ENCODE peak calls at places on chromosomes 13 and 19, in five cellular contexts. O is stimulated activated CD4-positive, alpha-beta T cell treated with anti-CD3 and anti-CD28 coated beads, Interleukin-4, amount 100 ng/mL, for 24 hours; Y is amniotic stem cell; L is A172; E is central memory CD8-positive, alpha-beta T cell. T is an unnamed sample.

GRCh38 chr19:49805822-49806612 is 7.1 kb downstream of the FUZ start:
- DNase-seq in O (no peak), Y (no peak), L (no peak), E (no peak), T (no peak)

GRCh38 chr13:28805193-28805819 is 14.8 kb upstream of the MTUS2 start:
- DNase-seq in O (peak), Y (no peak), L (peak), E (no peak), T (no peak)

GRCh38 chr13:54636231-54636630 is 1607.6 kb downstream of the OLFM4 start:
- DNase-seq in O (no peak), Y (no peak), L (no peak), E (no peak), T (no peak)

GRCh38 chr19:2083174-2083854 is 12.8 kb downstream of the MOB3A start:
- DNase-seq in O (peak), Y (no peak), L (no peak), E (peak), T (no peak)

GRCh38 chr13:65965496-65965895 is 1264.6 kb downstream of the PCDH9 start:
- DNase-seq in O (no peak), Y (peak), L (no peak), E (no peak), T (no peak)

GRCh38 chr19:3034845-3035541 is 5.9 kb upstream of the TLE2 start:
- DNase-seq in O (peak), Y (no peak), L (peak), E (no peak), T (no peak)

GRCh38 chr19:1259873-1260748 is 9.0 kb upstream of the CIRBP start:
- DNase-seq in O (peak), Y (no peak), L (peak), E (no peak), T (no peak)

GRCh38 chr19:55550321-55550650 is 4.9 kb upstream of the SBK3 start:
- DNase-seq in O (no peak), Y (no peak), L (no peak), E (no peak), T (no peak)

GRCh38 chr19:54644056-54644455 is 13.8 kb downstream of the LILRB1 start:
- DNase-seq in O (no peak), Y (no peak), L (no peak), E (no peak), T (no peak)

GRCh38 chr19:14107581-14108461 is 9.7 kb downstream of the PRKACA start:
- DNase-seq in O (no peak), Y (no peak), L (peak), E (no peak), T (no peak)

GRCh38 chr13:23748591-23748990 is 140.6 kb downstream of the MIPEP start:
- DNase-seq in O (no peak), Y (no peak), L (no peak), E (no peak), T (no peak)

GRCh38 chr19:803686-804418 is 6.6 kb downstream of the PTBP1 start:
- DNase-seq in O (no peak), Y (no peak), L (no peak), E (no peak), T (no peak)

GRCh38 chr19:38303517-38304351 is at the start of gene C19orf33:
- DNase-seq in O (no peak), Y (no peak), L (peak), E (no peak), T (no peak)

GRCh38 chr13:94154362-94154761 is 325.1 kb downstream of the DCT start:
- DNase-seq in O (no peak), Y (no peak), L (peak), E (no peak), T (no peak)

GRCh38 chr19:8988204-8988603 is 22.0 kb downstream of the MUC16 start:
- DNase-seq in O (peak), Y (no peak), L (no peak), E (no peak), T (no peak)

GRCh38 chr13:50149143-50149703 is 134.0 kb downstream of the KCNRG start:
- DNase-seq in O (no peak), Y (no peak), L (no peak), E (no peak), T (no peak)

GRCh38 chr13:114019367-114019766 is 45.5 kb upstream of the C13orf46 start:
- DNase-seq in O (peak), Y (no peak), L (peak), E (peak), T (no peak)

GRCh38 chr19:3319643-3320353 is 46.6 kb upstream of the NFIC start:
- DNase-seq in O (no peak), Y (no peak), L (peak), E (no peak), T (no peak)

GRCh38 chr13:85508683-85509329 is 290.4 kb downstream of the SLITRK6 start:
- DNase-seq in O (no peak), Y (no peak), L (no peak), E (no peak), T (no peak)

GRCh38 chr13:75440100-75440499 is 41.9 kb downstream of the TBC1D4 start:
- DNase-seq in O (no peak), Y (no peak), L (no peak), E (no peak), T (no peak)

GRCh38 chr19:56167064-56167578 is 8.7 kb upstream of the GALP start:
- DNase-seq in O (no peak), Y (no peak), L (peak), E (no peak), T (no peak)

GRCh38 chr13:34776390-34776981 is 165.6 kb upstream of the NBEA start:
- DNase-seq in O (no peak), Y (no peak), L (peak), E (no peak), T (no peak)

GRCh38 chr13:48539550-48539949 is 6.7 kb upstream of the RCBTB2 start:
- DNase-seq in O (no peak), Y (no peak), L (no peak), E (no peak), T (no peak)

GRCh38 chr13:73608731-73609485 is 525.3 kb downstream of the KLF12 start:
- DNase-seq in O (no peak), Y (no peak), L (no peak), E (no peak), T (no peak)

GRCh38 chr13:60335531-60335930 is 61.5 kb upstream of the TDRD3 start:
- DNase-seq in O (no peak), Y (no peak), L (peak), E (no peak), T (no peak)

GRCh38 chr13:108705031-108705430 is 75.6 kb downstream of the MYO16 start:
- DNase-seq in O (no peak), Y (no peak), L (no peak), E (no peak), T (no peak)

GRCh38 chr13:106566682-106567420 is 1.1 kb downstream of the ARGLU1 start:
- DNase-seq in O (peak), Y (peak), L (peak), E (no peak), T (no peak)

GRCh38 chr13:64333888-64334287 is 2896.2 kb downstream of the PCDH9 start:
- DNase-seq in O (no peak), Y (no peak), L (no peak), E (no peak), T (no peak)

GRCh38 chr13:50437252-50437651 is 406.2 kb downstream of the DLEU7 start:
- DNase-seq in O (no peak), Y (no peak), L (no peak), E (no peak), T (no peak)

GRCh38 chr13:39306639-39307589 is 268.7 kb downstream of the NHLRC3 start:
- DNase-seq in O (peak), Y (no peak), L (no peak), E (no peak), T (no peak)

GRCh38 chr19:32691952-32692726 is 518 bp downstream of the NUDT19 start:
- DNase-seq in O (peak), Y (peak), L (peak), E (peak), T (no peak)

GRCh38 chr13:26561636-26562537 is 4.4 kb downstream of the WASF3 start:
- DNase-seq in O (no peak), Y (no peak), L (peak), E (no peak), T (no peak)

GRCh38 chr19:55472463-55472862 is 4.0 kb upstream of the ZNF628 start:
- DNase-seq in O (no peak), Y (no peak), L (peak), E (no peak), T (no peak)